ENCODE peak calls at places on chromosome 10, in five cellular contexts. One of them, this sample, is unnamed.

GRCh38 chr10:14009315-14010082 is 321.2 kb downstream of the FRMD4A start:
- DNase-seq in cardiac fibroblast: peak; percentile 49
- DNase-seq in ovary: no peak
- DNase-seq in HL-60: no peak
- DNase-seq in fibroblast of the aortic adventitia: peak; percentile 89
- DNase-seq in this sample: no peak

GRCh38 chr10:12221323-12222298 is 25.6 kb downstream of the CDC123 start:
- DNase-seq in ovary: no peak
- DNase-seq in fibroblast of the aortic adventitia: no peak
- DNase-seq in cardiac fibroblast: no peak
- DNase-seq in HL-60: no peak
- DNase-seq in this sample: no peak

GRCh38 chr10:113047605-113047962 is 97.5 kb downstream of the TCF7L2 start:
- DNase-seq in cardiac fibroblast: peak; percentile 94
- DNase-seq in fibroblast of the aortic adventitia: peak; percentile 81
- DNase-seq in HL-60: no peak
- DNase-seq in ovary: peak; percentile 67
- DNase-seq in this sample: no peak

GRCh38 chr10:10872035-10872673 is 145.5 kb upstream of the CELF2 start:
- DNase-seq in cardiac fibroblast: peak; percentile 98
- DNase-seq in HL-60: no peak
- DNase-seq in fibroblast of the aortic adventitia: peak; percentile 99
- DNase-seq in ovary: no peak
- DNase-seq in this sample: peak; percentile 54

GRCh38 chr10:25933653-25934608 is at the start of gene MYO3A:
- DNase-seq in cardiac fibroblast: no peak
- DNase-seq in ovary: peak; percentile 35
- DNase-seq in fibroblast of the aortic adventitia: no peak
- DNase-seq in HL-60: no peak
- DNase-seq in this sample: no peak

GRCh38 chr10:66827353-66827752 is 98.5 kb upstream of the LRRTM3 start:
- DNase-seq in HL-60: no peak
- DNase-seq in fibroblast of the aortic adventitia: peak; percentile 65
- DNase-seq in ovary: no peak
- DNase-seq in cardiac fibroblast: peak; percentile 27
- DNase-seq in this sample: no peak

GRCh38 chr10:58896229-58896628 is 280.2 kb upstream of the PHYHIPL start:
- DNase-seq in HL-60: no peak
- DNase-seq in ovary: no peak
- DNase-seq in fibroblast of the aortic adventitia: no peak
- DNase-seq in cardiac fibroblast: no peak
- DNase-seq in this sample: no peak

GRCh38 chr10:113425596-113425995 is 127.3 kb upstream of the HABP2 start:
- DNase-seq in fibroblast of the aortic adventitia: no peak
- DNase-seq in cardiac fibroblast: peak; percentile 5
- DNase-seq in HL-60: no peak
- DNase-seq in ovary: no peak
- DNase-seq in this sample: no peak

GRCh38 chr10:107994621-107995274 is 830.2 kb upstream of the SORCS1 start:
- DNase-seq in ovary: no peak
- DNase-seq in HL-60: no peak
- DNase-seq in cardiac fibroblast: peak; percentile 20
- DNase-seq in fibroblast of the aortic adventitia: peak; percentile 1
- DNase-seq in this sample: no peak

GRCh38 chr10:69869291-69869841 is 67.7 kb downstream of the COL13A1 start:
- DNase-seq in cardiac fibroblast: peak; percentile 86
- DNase-seq in ovary: no peak
- DNase-seq in fibroblast of the aortic adventitia: peak; percentile 90
- DNase-seq in HL-60: no peak
- DNase-seq in this sample: no peak

GRCh38 chr10:107415446-107415845 is 250.9 kb upstream of the SORCS1 start:
- DNase-seq in ovary: no peak
- DNase-seq in HL-60: no peak
- DNase-seq in fibroblast of the aortic adventitia: no peak
- DNase-seq in cardiac fibroblast: no peak
- DNase-seq in this sample: no peak

GRCh38 chr10:86149264-86149663 is 217.3 kb downstream of the GRID1 start:
- DNase-seq in cardiac fibroblast: no peak
- DNase-seq in fibroblast of the aortic adventitia: no peak
- DNase-seq in HL-60: no peak
- DNase-seq in ovary: no peak
- DNase-seq in this sample: no peak

GRCh38 chr10:59173414-59173813 is 3.0 kb upstream of the PHYHIPL start:
- DNase-seq in ovary: no peak
- DNase-seq in cardiac fibroblast: no peak
- DNase-seq in HL-60: no peak
- DNase-seq in fibroblast of the aortic adventitia: no peak
- DNase-seq in this sample: no peak

GRCh38 chr10:64416011-64416410 is 894.8 kb downstream of the REEP3 start:
- DNase-seq in cardiac fibroblast: no peak
- DNase-seq in fibroblast of the aortic adventitia: no peak
- DNase-seq in HL-60: no peak
- DNase-seq in ovary: no peak
- DNase-seq in this sample: no peak

GRCh38 chr10:42960491-42961155 is 116.2 kb upstream of the RET start:
- DNase-seq in cardiac fibroblast: peak; percentile 7
- DNase-seq in ovary: peak; percentile 19
- DNase-seq in fibroblast of the aortic adventitia: peak; percentile 19
- DNase-seq in HL-60: no peak
- DNase-seq in this sample: peak; percentile 41

GRCh38 chr10:62426086-62426485 is 51.9 kb downstream of the ZNF365 start:
- DNase-seq in fibroblast of the aortic adventitia: peak; percentile 22
- DNase-seq in HL-60: no peak
- DNase-seq in cardiac fibroblast: no peak
- DNase-seq in ovary: no peak
- DNase-seq in this sample: no peak

GRCh38 chr10:97349752-97350117 is 15.2 kb upstream of the FRAT2 start:
- DNase-seq in fibroblast of the aortic adventitia: no peak
- DNase-seq in ovary: no peak
- DNase-seq in cardiac fibroblast: no peak
- DNase-seq in HL-60: no peak
- DNase-seq in this sample: no peak

GRCh38 chr10:11560076-11560709 is 51.3 kb downstream of the USP6NL start:
- DNase-seq in ovary: no peak
- DNase-seq in HL-60: peak; percentile 2
- DNase-seq in fibroblast of the aortic adventitia: peak; percentile 10
- DNase-seq in cardiac fibroblast: peak; percentile 32
- DNase-seq in this sample: no peak

GRCh38 chr10:130354555-130354954 is 218.4 kb downstream of the GLRX3 start:
- DNase-seq in fibroblast of the aortic adventitia: no peak
- DNase-seq in HL-60: no peak
- DNase-seq in cardiac fibroblast: no peak
- DNase-seq in ovary: no peak
- DNase-seq in this sample: no peak

GRCh38 chr10:4246881-4247358 is 461.9 kb upstream of the KLF6 start:
- DNase-seq in fibroblast of the aortic adventitia: peak; percentile 97
- DNase-seq in HL-60: no peak
- DNase-seq in ovary: no peak
- DNase-seq in cardiac fibroblast: peak; percentile 88
- DNase-seq in this sample: no peak

GRCh38 chr10:36492590-36493510 is 632.5 kb upstream of the ANKRD30A start:
- DNase-seq in ovary: no peak
- DNase-seq in HL-60: no peak
- DNase-seq in cardiac fibroblast: peak; percentile 40
- DNase-seq in fibroblast of the aortic adventitia: peak; percentile 83
- DNase-seq in this sample: no peak

GRCh38 chr10:88525371-88526079 is 57.6 kb downstream of the RNLS start:
- DNase-seq in fibroblast of the aortic adventitia: peak; percentile 81
- DNase-seq in HL-60: no peak
- DNase-seq in cardiac fibroblast: peak; percentile 71
- DNase-seq in ovary: no peak
- DNase-seq in this sample: no peak

GRCh38 chr10:32121648-32122047 is 65.4 kb upstream of the KIF5B start:
- DNase-seq in HL-60: no peak
- DNase-seq in fibroblast of the aortic adventitia: no peak
- DNase-seq in cardiac fibroblast: no peak
- DNase-seq in ovary: no peak
- DNase-seq in this sample: no peak

GRCh38 chr10:70683601-70684329 is 11.5 kb downstream of the ADAMTS14 start:
- DNase-seq in fibroblast of the aortic adventitia: peak; percentile 25
- DNase-seq in HL-60: no peak
- DNase-seq in ovary: no peak
- DNase-seq in cardiac fibroblast: no peak
- DNase-seq in this sample: no peak

GRCh38 chr10:14569274-14570060 is 205.2 kb downstream of the FAM107B start:
- DNase-seq in fibroblast of the aortic adventitia: no peak
- DNase-seq in ovary: no peak
- DNase-seq in HL-60: no peak
- DNase-seq in cardiac fibroblast: no peak
- DNase-seq in this sample: no peak

GRCh38 chr10:73876157-73876556 is 1.8 kb upstream of the CAMK2G start:
- DNase-seq in HL-60: no peak
- DNase-seq in cardiac fibroblast: no peak
- DNase-seq in ovary: no peak
- DNase-seq in fibroblast of the aortic adventitia: no peak
- DNase-seq in this sample: no peak

GRCh38 chr10:23525406-23525805 is 86.5 kb downstream of the OTUD1 start:
- DNase-seq in HL-60: no peak
- DNase-seq in ovary: no peak
- DNase-seq in cardiac fibroblast: peak; percentile 55
- DNase-seq in fibroblast of the aortic adventitia: peak; percentile 14
- DNase-seq in this sample: peak; percentile 15
- TF ChIP-seq CTCF in HL-60: no peak
- TF ChIP-seq CTCF in ovary: no peak
- TF ChIP-seq CTCF in cardiac fibroblast: peak; percentile 21
- TF ChIP-seq CTCF in fibroblast of the aortic adventitia: no peak
- TF ChIP-seq CTCF in this sample: peak; percentile 38

DNA sequence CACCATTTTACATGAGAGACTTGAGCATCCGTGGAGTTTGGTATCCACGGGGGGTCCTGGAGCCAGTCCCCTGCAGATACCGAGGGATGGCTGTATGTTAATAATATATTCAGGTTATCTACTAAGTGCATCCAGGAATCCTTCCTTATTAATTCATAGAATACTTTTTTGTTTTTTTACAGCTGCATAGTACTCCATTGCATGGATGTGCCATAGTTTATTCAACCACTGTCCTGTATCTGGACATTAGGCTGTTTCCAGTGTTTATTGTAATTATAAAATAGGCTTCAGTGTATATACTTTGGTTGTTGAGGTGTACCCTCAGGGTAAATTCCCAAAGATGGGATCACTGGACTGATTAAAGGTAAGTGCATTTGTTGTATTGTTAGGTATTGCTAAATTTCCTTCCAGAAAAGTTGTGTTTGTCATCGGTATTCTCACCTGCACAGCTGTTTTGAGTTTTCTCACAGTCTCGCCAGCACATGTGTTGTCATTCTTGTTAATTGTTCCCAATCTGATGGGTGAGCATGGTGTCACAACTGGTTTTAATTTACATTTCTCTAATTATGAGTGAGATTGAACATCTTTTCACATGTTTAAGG is 55.1 kb downstream of the INPP5F start:
- DNase-seq in ovary: no peak
- DNase-seq in cardiac fibroblast: no peak
- DNase-seq in fibroblast of the aortic adventitia: no peak
- DNase-seq in HL-60: no peak
- DNase-seq in this sample: no peak
- H3K4me3 ChIP-seq in ovary: no peak overlapping the region
- H3K4me3 ChIP-seq in cardiac fibroblast: no peak overlapping the region
- H3K4me3 ChIP-seq in fibroblast of the aortic adventitia: no peak overlapping the region
- H3K4me3 ChIP-seq in HL-60: no peak overlapping the region
- H3K4me3 ChIP-seq in this sample: no peak overlapping the region

GRCh38 chr10:7291487-7292113 is 119.2 kb downstream of the SFMBT2 start:
- DNase-seq in ovary: no peak
- DNase-seq in fibroblast of the aortic adventitia: no peak
- DNase-seq in cardiac fibroblast: no peak
- DNase-seq in HL-60: no peak
- DNase-seq in this sample: no peak

GRCh38 chr10:7283246-7283645 is 127.6 kb downstream of the SFMBT2 start:
- DNase-seq in cardiac fibroblast: no peak
- DNase-seq in ovary: no peak
- DNase-seq in fibroblast of the aortic adventitia: no peak
- DNase-seq in HL-60: no peak
- DNase-seq in this sample: no peak

GRCh38 chr10:7285545-7286322 is 125.1 kb downstream of the SFMBT2 start:
- DNase-seq in fibroblast of the aortic adventitia: no peak
- DNase-seq in HL-60: peak; percentile 3
- DNase-seq in ovary: no peak
- DNase-seq in cardiac fibroblast: no peak
- DNase-seq in this sample: no peak

GRCh38 chr10:7288060-7288690 is 122.7 kb downstream of the SFMBT2 start:
- DNase-seq in HL-60: no peak
- DNase-seq in cardiac fibroblast: no peak
- DNase-seq in ovary: no peak
- DNase-seq in fibroblast of the aortic adventitia: no peak
- DNase-seq in this sample: no peak

GRCh38 chr10:7287377-7287776 is 123.5 kb downstream of the SFMBT2 start:
- DNase-seq in cardiac fibroblast: no peak
- DNase-seq in fibroblast of the aortic adventitia: no peak
- DNase-seq in HL-60: peak; percentile 45
- DNase-seq in ovary: no peak
- DNase-seq in this sample: no peak
- TF ChIP-seq CTCF in cardiac fibroblast: no peak
- TF ChIP-seq CTCF in fibroblast of the aortic adventitia: no peak
- TF ChIP-seq CTCF in HL-60: no peak
- TF ChIP-seq CTCF in ovary: no peak
- TF ChIP-seq CTCF in this sample: no peak

GRCh38 chr10:125155101-125155500 is 5.3 kb downstream of the CTBP2 start:
- DNase-seq in cardiac fibroblast: peak; percentile 46
- DNase-seq in HL-60: no peak
- DNase-seq in fibroblast of the aortic adventitia: peak; percentile 77
- DNase-seq in ovary: no peak
- DNase-seq in this sample: no peak

GRCh38 chr10:125157473-125157865 is 2.9 kb downstream of the CTBP2 start:
- DNase-seq in fibroblast of the aortic adventitia: no peak
- DNase-seq in ovary: no peak
- DNase-seq in cardiac fibroblast: no peak
- DNase-seq in HL-60: no peak
- DNase-seq in this sample: no peak

GRCh38 chr10:125156196-125156595 is 4.2 kb downstream of the CTBP2 start:
- DNase-seq in ovary: no peak
- DNase-seq in cardiac fibroblast: no peak
- DNase-seq in HL-60: no peak
- DNase-seq in fibroblast of the aortic adventitia: no peak
- DNase-seq in this sample: no peak

GRCh38 chr10:125155669-125156068 is 4.7 kb downstream of the CTBP2 start:
- DNase-seq in fibroblast of the aortic adventitia: no peak
- DNase-seq in cardiac fibroblast: no peak
- DNase-seq in HL-60: no peak
- DNase-seq in ovary: no peak
- DNase-seq in this sample: no peak

GRCh38 chr10:125156739-125157472 is 3.5 kb downstream of the CTBP2 start:
- DNase-seq in cardiac fibroblast: no peak
- DNase-seq in HL-60: no peak
- DNase-seq in ovary: no peak
- DNase-seq in fibroblast of the aortic adventitia: no peak
- DNase-seq in this sample: no peak
- H3K4me3 ChIP-seq in cardiac fibroblast: no peak overlapping the region
- H3K4me3 ChIP-seq in HL-60: no peak overlapping the region
- H3K4me3 ChIP-seq in ovary: peak overlapping the region; percentile 91
- H3K4me3 ChIP-seq in fibroblast of the aortic adventitia: peak overlapping the region; percentile 76
- H3K4me3 ChIP-seq in this sample: peak overlapping the region; percentile 85

GRCh38 chr10:124279298-124279697 is 139.4 kb downstream of the OAT start:
- DNase-seq in ovary: no peak
- DNase-seq in fibroblast of the aortic adventitia: no peak
- DNase-seq in HL-60: no peak
- DNase-seq in cardiac fibroblast: no peak
- DNase-seq in this sample: no peak
- TF ChIP-seq CTCF in ovary: no peak
- TF ChIP-seq CTCF in fibroblast of the aortic adventitia: no peak
- TF ChIP-seq CTCF in HL-60: no peak
- TF ChIP-seq CTCF in cardiac fibroblast: no peak
- TF ChIP-seq CTCF in this sample: no peak

This sample was measured in heart left ventricle.